ENCODE peak calls at places on chromosomes 11 and 22, in four cellular contexts. H is H9, U is neuronal stem cell, X is H1. V is an unnamed sample.

GRCh38 chr11:79090191-79090590 is 350.6 kb downstream of the TENM4 start:
- DNase-seq in H (no peak), U (no peak), X (no peak), V (no peak)

GRCh38 chr11:47854667-47855066 is 6.5 kb upstream of the NUP160 start:
- DNase-seq in H (no peak), U (no peak), X (no peak), V (no peak)

GRCh38 chr22:48758021-48758561 is 1069.6 kb downstream of the BRD1 start:
- DNase-seq in H (peak), U (no peak), X (no peak), V (no peak)

GRCh38 chr11:11586465-11586864 is 35.3 kb downstream of the GALNT18 start:
- DNase-seq in H (no peak), U (no peak), X (no peak), V (no peak)

GRCh38 chr22:46738961-46739870 is 1.2 kb upstream of the CERK start:
- DNase-seq in H (peak), U (no peak), X (peak), V (peak)

GRCh38 chr11:60842688-60843605 is 1.0 kb downstream of the CCDC86 start:
- DNase-seq in H (no peak), U (no peak), X (no peak), V (no peak)

GRCh38 chr22:19965771-19966709 is 24.4 kb upstream of the TXNRD2 start:
- DNase-seq in H (peak), U (no peak), X (peak), V (no peak)

GRCh38 chr11:61083601-61084147 is 18.6 kb upstream of the CD5 start:
- DNase-seq in H (no peak), U (no peak), X (no peak), V (no peak)

GRCh38 chr22:17171016-17171312 is 11.9 kb upstream of the HDHD5 start:
- DNase-seq in H (no peak), U (no peak), X (no peak), V (no peak)

GRCh38 chr11:128757235-128757711 is 63.4 kb downstream of the FLI1 start:
- DNase-seq in H (peak), U (no peak), X (no peak), V (peak)

GRCh38 chr22:18970948-18971315 is 34.8 kb upstream of the PRODH start:
- DNase-seq in H (no peak), U (no peak), X (no peak), V (no peak)

GRCh38 chr11:2562897-2563215 is 118.0 kb downstream of the KCNQ1 start:
- DNase-seq in H (no peak), U (no peak), X (no peak), V (no peak)

GRCh38 chr22:37559901-37560681 is at the start of gene CDC42EP1:
- DNase-seq in H (peak), U (no peak), X (peak), V (peak)

GRCh38 chr11:34502949-34503348 is 10.6 kb downstream of the ELF5 start:
- DNase-seq in H (no peak), U (no peak), X (no peak), V (no peak)

GRCh38 chr11:108697872-108698473 is 33.1 kb downstream of the DDX10 start:
- DNase-seq in H (peak), U (peak), X (no peak), V (peak)

GRCh38 chr11:63869171-63869591 is 30.3 kb downstream of the MARK2 start:
- DNase-seq in H (no peak), U (no peak), X (no peak), V (no peak)

GRCh38 chr11:104134760-104135159 is 29.2 kb downstream of the PDGFD start:
- DNase-seq in H (no peak), U (no peak), X (no peak), V (peak)

GRCh38 chr22:17536269-17536668 is 27.0 kb upstream of the SLC25A18 start:
- DNase-seq in H (no peak), U (no peak), X (no peak), V (no peak)

GRCh38 chr11:118622376-118623290 is 15.2 kb downstream of the PHLDB1 start:
- DNase-seq in H (no peak), U (no peak), X (no peak), V (peak)

GRCh38 chr11:116689413-116690127 is 83.2 kb downstream of the BUD13 start:
- DNase-seq in H (no peak), U (no peak), X (no peak), V (no peak)

GRCh38 chr11:84899134-84899533 is 728.0 kb downstream of the DLG2 start:
- DNase-seq in H (no peak), U (no peak), X (no peak), V (no peak)

GRCh38 chr11:103892603-103893002 is 143.8 kb upstream of the DDI1 start:
- DNase-seq in H (no peak), U (no peak), X (no peak), V (peak)

GRCh38 chr22:19876941-19877625 is 22.4 kb upstream of the GNB1L start:
- DNase-seq in H (no peak), U (no peak), X (peak), V (no peak)

GRCh38 chr11:117944554-117944953 is 15.4 kb upstream of the TMPRSS13 start:
- DNase-seq in H (no peak), U (no peak), X (peak), V (no peak)

GRCh38 chr11:2777396-2777795 is 77.6 kb upstream of the KCNQ1OT1 start:
- DNase-seq in H (no peak), U (no peak), X (no peak), V (peak)

GRCh38 chr22:24807284-24807950 is 1.4 kb downstream of the SGSM1 start:
- DNase-seq in H (no peak), U (no peak), X (no peak), V (peak)

GRCh38 chr22:33303109-33303508 is 244.9 kb upstream of the SYN3 start:
- DNase-seq in H (no peak), U (no peak), X (no peak), V (no peak)

GRCh38 chr11:115005663-115006062 is 327.3 kb downstream of the NXPE2 start:
- DNase-seq in H (no peak), U (no peak), X (no peak), V (no peak)

GRCh38 chr11:116071241-116071640 is 567.0 kb upstream of the CADM1 start:
- DNase-seq in H (no peak), U (no peak), X (no peak), V (no peak)

GRCh38 chr11:71218789-71219499 is 33.4 kb downstream of the SHANK2 start:
- DNase-seq in H (no peak), U (no peak), X (no peak), V (no peak)

GRCh38 chr22:43088979-43089717 is at the start of gene TTLL1:
- DNase-seq in H (peak), U (peak), X (peak), V (peak)

GRCh38 chr11:68353669-68354068 is 41.3 kb downstream of the LRP5 start:
- DNase-seq in H (no peak), U (no peak), X (no peak), V (no peak)

GRCh38 chr11:106959800-106960199 is 58.5 kb downstream of the GUCY1A2 start:
- DNase-seq in H (no peak), U (no peak), X (no peak), V (peak)

GRCh38 chr11:66892926-66893325 is 36.1 kb downstream of the LRFN4 start:
- DNase-seq in H (no peak), U (no peak), X (no peak), V (peak)

GRCh38 chr11:131137046-131137445 is 220.8 kb upstream of the SNX19 start:
- DNase-seq in H (no peak), U (no peak), X (no peak), V (no peak)

GRCh38 chr11:27456140-27456801 is 16.3 kb downstream of the LGR4 start:
- DNase-seq in H (no peak), U (no peak), X (no peak), V (no peak)

GRCh38 chr11:95908826-95909225 is 15.1 kb downstream of the MTMR2 start:
- DNase-seq in H (no peak), U (no peak), X (no peak), V (peak)

GRCh38 chr11:2887526-2888195 is 2.1 kb upstream of the CDKN1C start:
- DNase-seq in H (no peak), U (no peak), X (no peak), V (peak)

GRCh38 chr11:122226810-122227379 is 110.9 kb upstream of the BLID start:
- DNase-seq in H (no peak), U (no peak), X (no peak), V (no peak)
- H3K27ac ChIP-seq in H (no peak), U (no peak), X (no peak), V (no peak)

DNA sequence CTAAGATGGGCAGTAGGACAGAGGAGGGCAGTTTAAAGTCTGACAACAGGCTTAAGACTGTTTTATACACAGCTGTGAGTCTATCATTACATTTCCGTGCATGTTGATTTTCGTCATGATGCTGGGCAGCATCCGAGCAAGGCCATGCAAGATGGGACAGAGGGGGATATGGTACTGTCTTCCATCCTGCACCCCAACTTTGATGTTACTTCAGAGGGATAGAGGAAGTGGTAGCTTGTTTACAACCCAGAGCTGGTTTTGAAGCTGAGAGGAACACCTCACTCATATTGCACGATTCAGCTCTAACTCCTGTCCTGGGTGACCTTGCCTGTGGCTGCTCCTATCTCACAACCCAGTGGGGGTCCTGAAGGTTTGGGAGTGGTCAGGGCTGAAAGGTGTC is 3.0 kb upstream of the SORL1 start:
- DNase-seq in H (no peak), U (no peak), X (no peak), V (no peak)
- H4K91ac ChIP-seq in H (no peak), U (no peak), X (no peak), V (no peak)

DNA sequence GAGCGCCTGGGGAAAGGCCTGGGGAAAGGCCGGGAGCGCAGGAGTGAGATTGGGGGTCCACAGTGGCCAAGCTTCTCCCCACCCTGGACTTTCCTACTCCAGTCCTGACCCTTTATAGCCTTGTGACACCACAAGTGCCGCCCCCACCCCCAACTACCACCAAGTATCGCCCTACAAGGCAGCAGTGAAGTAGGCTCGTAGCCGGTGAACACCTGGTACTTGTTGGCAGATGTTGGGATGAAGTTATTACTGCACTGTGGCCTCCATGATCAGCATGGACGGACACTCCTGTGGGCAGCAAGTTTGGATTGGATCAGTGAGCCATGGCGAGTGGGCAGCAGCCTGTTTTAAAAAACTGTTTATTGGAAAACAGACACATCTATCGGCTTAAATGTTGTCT is 45.0 kb downstream of the EIF3F start:
- DNase-seq in H (no peak), U (no peak), X (no peak), V (no peak)
- H3K27ac ChIP-seq in H (no peak), U (no peak), X (no peak), V (no peak)

GRCh38 chr11:43359432-43359818 is 705 bp downstream of the TTC17 start:
- DNase-seq in H (peak), U (peak), X (no peak), V (peak)
- H4K91ac ChIP-seq in H (no peak), U (no peak), X (no peak), V (no peak)

DNA sequence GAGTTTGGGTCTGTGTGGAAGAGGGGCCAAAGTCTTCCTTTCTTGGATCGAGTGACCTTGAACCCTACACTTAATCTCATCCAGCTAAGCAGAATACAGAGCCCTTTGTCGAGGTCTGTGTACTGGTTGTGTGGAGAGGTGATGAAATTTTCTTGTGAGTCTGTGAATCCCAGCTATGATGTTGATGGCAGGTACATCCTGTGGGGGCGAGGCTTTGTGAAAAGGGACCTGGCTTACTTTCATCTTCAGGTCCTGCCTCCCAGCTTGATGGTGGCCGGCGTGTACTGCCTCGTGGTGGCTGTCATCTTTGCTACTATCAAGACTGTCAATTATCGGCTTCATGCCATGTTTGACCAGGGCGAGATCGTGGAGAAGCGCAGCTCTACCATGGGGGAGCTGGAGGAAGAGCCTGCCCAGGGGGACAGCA is 1.0 kb downstream of the PCNX3 start:
- DNase-seq in H (no peak), U (no peak), X (no peak), V (peak)
- H3K27ac ChIP-seq in H (no peak), U (peak), X (no peak), V (no peak)

DNA sequence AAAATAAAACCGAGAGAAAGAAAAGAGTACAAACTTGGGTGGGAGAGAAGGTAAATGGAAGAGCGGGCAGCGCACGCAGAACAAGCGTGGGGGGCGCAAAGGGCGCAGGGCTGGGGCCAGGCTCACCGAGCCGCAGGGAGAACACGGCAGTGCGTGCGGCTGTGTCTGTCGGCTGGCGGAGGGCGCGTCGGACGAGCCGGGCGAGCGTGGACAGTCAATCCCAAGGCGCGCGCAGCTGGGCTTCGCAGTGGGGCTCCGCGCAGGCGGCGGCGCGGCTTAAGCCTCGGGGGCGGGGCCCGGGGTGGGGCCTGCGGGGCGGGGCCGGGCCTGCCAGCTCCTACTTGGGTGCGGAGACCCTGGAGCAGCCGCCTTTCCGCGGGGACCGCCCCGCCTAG is at the start of gene UCP2:
- DNase-seq in H (peak), U (no peak), X (no peak), V (peak)
- H4K91ac ChIP-seq in H (no peak), U (peak), X (peak), V (no peak)

DNA sequence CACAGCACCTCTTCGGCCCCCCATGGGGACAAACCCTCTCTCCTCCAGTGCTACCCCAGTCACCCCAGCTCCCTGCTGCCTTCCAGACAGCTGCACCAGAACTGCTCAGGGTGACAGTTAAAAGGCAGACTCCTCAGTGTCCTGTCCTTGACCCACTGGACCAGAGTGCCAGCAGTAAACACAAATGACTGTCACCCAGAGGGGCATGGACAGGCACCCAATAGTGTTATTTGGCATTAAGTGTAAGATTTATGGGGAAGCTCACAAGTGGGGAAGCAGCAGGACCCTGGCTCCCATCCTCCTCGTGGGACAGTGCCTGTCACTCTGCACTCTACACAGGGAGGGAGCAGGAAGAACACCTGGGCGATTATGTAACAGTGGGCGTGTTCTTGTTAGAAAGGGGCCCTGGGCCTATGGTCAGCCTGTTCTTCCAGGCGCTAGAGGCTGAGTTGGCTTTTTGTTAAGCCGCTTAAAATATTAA is 5.0 kb downstream of the RPS19BP1 start:
- DNase-seq in H (peak), U (no peak), X (no peak), V (peak)
- H3K27ac ChIP-seq in H (no peak), U (no peak), X (no peak), V (peak)

GRCh38 chr11:72736452-72737069 is 15.6 kb downstream of the ARAP1 start:
- DNase-seq in H (no peak), U (no peak), X (no peak), V (peak)

GRCh38 chr11:72740060-72740424 is 12.2 kb downstream of the ARAP1 start:
- DNase-seq in H (no peak), U (no peak), X (no peak), V (peak)

GRCh38 chr11:72737341-72737740 is 14.9 kb downstream of the ARAP1 start:
- DNase-seq in H (no peak), U (no peak), X (no peak), V (no peak)

GRCh38 chr11:72739240-72740059 is 12.8 kb downstream of the ARAP1 start:
- DNase-seq in H (no peak), U (no peak), X (no peak), V (no peak)

DNA sequence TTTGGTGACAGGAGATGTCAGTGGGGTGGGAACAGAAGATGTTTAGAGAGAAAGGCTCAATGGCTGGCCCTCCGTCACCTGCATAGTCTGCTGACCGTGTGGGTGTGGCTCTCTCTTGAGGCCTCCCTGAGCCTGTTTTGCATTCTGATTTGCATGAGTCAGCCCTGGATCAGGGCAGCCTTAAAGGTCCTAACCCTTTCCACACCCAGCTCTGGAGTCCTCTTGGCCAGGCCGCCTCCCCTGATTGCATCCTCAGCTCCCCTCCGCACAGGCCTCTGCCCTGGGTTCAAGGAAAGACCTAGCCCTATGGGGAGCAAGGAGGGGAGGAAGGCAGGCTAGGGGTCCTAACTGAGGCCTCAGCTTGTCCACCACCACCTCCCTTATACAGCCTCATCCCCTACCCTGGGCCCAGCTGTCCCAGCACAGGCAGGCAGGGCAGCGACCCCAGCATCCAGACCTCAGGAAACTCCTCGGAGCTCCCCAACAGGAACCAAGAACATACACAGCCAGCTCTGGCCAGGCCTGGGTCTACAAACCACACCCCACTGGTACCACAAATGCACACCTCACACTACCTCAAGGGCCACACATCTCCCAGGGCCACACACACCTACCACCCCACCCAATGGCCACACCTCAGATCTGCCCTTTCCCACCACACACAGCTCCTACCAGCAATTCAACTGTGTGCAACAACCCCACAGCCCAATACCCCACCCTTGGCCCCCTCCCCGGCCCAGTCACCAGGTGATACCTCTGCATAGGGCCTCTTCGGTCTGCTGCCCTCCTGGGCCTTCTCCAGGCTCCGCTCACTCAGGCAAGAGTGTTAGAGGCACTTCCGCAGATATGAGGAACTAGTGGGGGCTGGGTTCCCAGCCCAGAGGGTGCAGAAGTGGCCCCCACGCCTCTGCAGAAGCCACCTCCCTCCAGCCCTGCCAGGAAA is 13.7 kb downstream of the ARAP1 start:
- DNase-seq in H (no peak), U (no peak), X (no peak), V (peak)
- H4K91ac ChIP-seq in H (no peak), U (peak), X (no peak), V (peak)